ENCODE peak calls at places on chromosomes 4 and X, in five cellular contexts. One of them, this sample, is unnamed.

GRCh38 chrX:107135965-107136307 is 17.3 kb upstream of the RBM41 start:
- DNase-seq in HepG2: no peak
- DNase-seq in K562: no peak
- DNase-seq in SK-N-SH: no peak
- DNase-seq in GM12878: no peak
- DNase-seq in this sample: no peak

GRCh38 chrX:78140206-78140605 is 756 bp upstream of the TAF9B start:
- DNase-seq in HepG2: no peak
- DNase-seq in K562: no peak
- DNase-seq in SK-N-SH: no peak
- DNase-seq in GM12878: no peak
- DNase-seq in this sample: no peak

GRCh38 chrX:21683910-21684309 is 25.8 kb upstream of the KLHL34 start:
- DNase-seq in HepG2: no peak
- DNase-seq in K562: no peak
- DNase-seq in SK-N-SH: no peak
- DNase-seq in GM12878: no peak
- DNase-seq in this sample: no peak

GRCh38 chr4:20255823-20256222 is 4.1 kb downstream of the SLIT2 start:
- DNase-seq in HepG2: no peak
- DNase-seq in K562: no peak
- DNase-seq in SK-N-SH: no peak
- DNase-seq in GM12878: no peak
- DNase-seq in this sample: no peak

GRCh38 chr4:133152801-133153526 is 3.9 kb downstream of the PCDH10 start:
- DNase-seq in HepG2: no peak
- DNase-seq in K562: no peak
- DNase-seq in SK-N-SH: no peak
- DNase-seq in GM12878: no peak
- DNase-seq in this sample: no peak

GRCh38 chr4:4339504-4340085 is 47.3 kb upstream of the NSG1 start:
- DNase-seq in HepG2: no peak
- DNase-seq in K562: peak
- DNase-seq in SK-N-SH: no peak
- DNase-seq in GM12878: no peak
- DNase-seq in this sample: no peak

GRCh38 chr4:3136454-3136853 is 62.0 kb downstream of the HTT start:
- DNase-seq in HepG2: no peak
- DNase-seq in K562: no peak
- DNase-seq in SK-N-SH: no peak
- DNase-seq in GM12878: no peak
- DNase-seq in this sample: no peak

GRCh38 chr4:8102831-8103230 is 55.8 kb downstream of the ABLIM2 start:
- DNase-seq in HepG2: no peak
- DNase-seq in K562: no peak
- DNase-seq in SK-N-SH: no peak
- DNase-seq in GM12878: no peak
- DNase-seq in this sample: no peak

GRCh38 chrX:131262738-131263679 is 26.1 kb downstream of the IGSF1 start:
- DNase-seq in HepG2: peak
- DNase-seq in K562: peak
- DNase-seq in SK-N-SH: no peak
- DNase-seq in GM12878: no peak
- DNase-seq in this sample: peak

GRCh38 chrX:109475174-109475891 is 6.6 kb downstream of the GUCY2F start:
- DNase-seq in HepG2: peak
- DNase-seq in K562: peak
- DNase-seq in SK-N-SH: peak
- DNase-seq in GM12878: no peak
- DNase-seq in this sample: peak

GRCh38 chr4:182955411-182955810 is 38.2 kb upstream of the DCTD start:
- DNase-seq in HepG2: no peak
- DNase-seq in K562: no peak
- DNase-seq in SK-N-SH: no peak
- DNase-seq in GM12878: no peak
- DNase-seq in this sample: no peak

GRCh38 chr4:4662230-4662629 is 120.4 kb upstream of the STX18 start:
- DNase-seq in HepG2: no peak
- DNase-seq in K562: no peak
- DNase-seq in SK-N-SH: no peak
- DNase-seq in GM12878: no peak
- DNase-seq in this sample: no peak

GRCh38 chrX:120791013-120791643 is 84.5 kb downstream of the CT47B1 start:
- DNase-seq in HepG2: no peak
- DNase-seq in K562: no peak
- DNase-seq in SK-N-SH: no peak
- DNase-seq in GM12878: no peak
- DNase-seq in this sample: peak

GRCh38 chrX:80216086-80216485 is 201.5 kb downstream of the TBX22 start:
- DNase-seq in HepG2: no peak
- DNase-seq in K562: no peak
- DNase-seq in SK-N-SH: no peak
- DNase-seq in GM12878: no peak
- DNase-seq in this sample: peak

GRCh38 chrX:103846395-103846794 is 14.3 kb upstream of the RAB9B start:
- DNase-seq in HepG2: no peak
- DNase-seq in K562: no peak
- DNase-seq in SK-N-SH: no peak
- DNase-seq in GM12878: no peak
- DNase-seq in this sample: no peak

DNA sequence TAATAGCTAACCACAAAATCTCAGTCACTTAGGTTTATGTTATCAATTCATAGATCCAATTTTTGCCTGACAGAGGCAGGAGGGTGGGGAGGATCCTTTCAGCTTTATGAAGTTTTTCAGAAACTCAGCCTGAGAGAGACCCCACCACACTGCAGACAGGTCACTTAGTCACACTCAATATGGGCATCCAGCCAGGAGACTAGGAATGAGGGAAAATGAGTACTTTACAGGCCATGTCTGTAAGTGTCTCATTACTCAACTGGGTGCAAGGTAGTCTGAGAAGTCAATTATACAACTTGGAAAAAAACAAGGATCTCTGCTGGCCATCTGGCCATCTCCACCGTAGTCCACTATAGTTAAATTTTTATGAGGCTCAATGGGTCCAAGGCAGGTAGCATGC is 365.9 kb downstream of the INPP4B start:
- DNase-seq in HepG2: no peak
- DNase-seq in K562: no peak
- DNase-seq in SK-N-SH: no peak
- DNase-seq in GM12878: no peak
- DNase-seq in this sample: peak
- TF ChIP-seq CHD2 in HepG2: no peak
- TF ChIP-seq CHD2 in K562: no peak
- TF ChIP-seq CHD2 in SK-N-SH: no peak
- TF ChIP-seq CHD2 in GM12878: no peak
- TF ChIP-seq CHD2 in this sample: no peak

GRCh38 chr4:108100827-108101226 is 67.9 kb downstream of the LEF1 start:
- DNase-seq in HepG2: no peak
- DNase-seq in K562: no peak
- DNase-seq in SK-N-SH: no peak
- DNase-seq in GM12878: no peak
- DNase-seq in this sample: no peak
- TF ChIP-seq CHD2 in HepG2: no peak
- TF ChIP-seq CHD2 in K562: no peak
- TF ChIP-seq CHD2 in SK-N-SH: no peak
- TF ChIP-seq CHD2 in GM12878: no peak
- TF ChIP-seq CHD2 in this sample: no peak

DNA sequence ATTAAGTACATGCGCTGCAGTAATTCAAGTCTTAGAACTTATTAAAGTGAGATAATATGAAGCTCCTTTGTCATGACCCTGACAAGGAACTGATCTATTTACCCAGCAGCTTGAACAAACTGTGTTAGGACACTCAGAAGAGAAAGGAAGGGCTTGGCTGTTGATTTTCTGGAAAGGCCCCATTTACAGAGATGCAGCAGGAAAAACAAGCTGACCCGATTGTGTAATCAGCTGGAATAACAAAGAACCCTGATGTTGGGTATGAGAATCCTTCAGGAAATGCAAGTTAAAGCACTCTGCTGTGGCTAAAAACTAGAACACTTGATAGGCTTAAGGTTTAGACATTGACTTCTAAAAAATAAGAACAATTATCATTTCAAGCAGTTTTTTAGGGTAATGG is 64.8 kb downstream of the TBC1D9 start:
- DNase-seq in HepG2: peak
- DNase-seq in K562: no peak
- DNase-seq in SK-N-SH: no peak
- DNase-seq in GM12878: no peak
- DNase-seq in this sample: no peak
- TF ChIP-seq CHD2 in HepG2: no peak
- TF ChIP-seq CHD2 in K562: no peak
- TF ChIP-seq CHD2 in SK-N-SH: no peak
- TF ChIP-seq CHD2 in GM12878: no peak
- TF ChIP-seq CHD2 in this sample: no peak

GRCh38 chr4:99885063-99885664 is 9.1 kb downstream of the LAMTOR3 start:
- DNase-seq in HepG2: peak
- DNase-seq in K562: peak
- DNase-seq in SK-N-SH: peak
- DNase-seq in GM12878: no peak
- DNase-seq in this sample: peak
- TF ChIP-seq CHD2 in HepG2: no peak
- TF ChIP-seq CHD2 in K562: no peak
- TF ChIP-seq CHD2 in SK-N-SH: no peak
- TF ChIP-seq CHD2 in GM12878: no peak
- TF ChIP-seq CHD2 in this sample: no peak

GRCh38 chr4:123750044-123750443 is 353.4 kb downstream of the SPRY1 start:
- DNase-seq in HepG2: peak
- DNase-seq in K562: no peak
- DNase-seq in SK-N-SH: no peak
- DNase-seq in GM12878: no peak
- DNase-seq in this sample: no peak
- TF ChIP-seq CHD2 in HepG2: no peak
- TF ChIP-seq CHD2 in K562: no peak
- TF ChIP-seq CHD2 in SK-N-SH: no peak
- TF ChIP-seq CHD2 in GM12878: no peak
- TF ChIP-seq CHD2 in this sample: no peak

GRCh38 chrX:41707218-41707617 is 16.8 kb upstream of the GPR82 start:
- DNase-seq in HepG2: no peak
- DNase-seq in K562: no peak
- DNase-seq in SK-N-SH: no peak
- DNase-seq in GM12878: no peak
- DNase-seq in this sample: no peak

GRCh38 chrX:41705680-41706374 is 17.1 kb downstream of the GPR34 start:
- DNase-seq in HepG2: no peak
- DNase-seq in K562: no peak
- DNase-seq in SK-N-SH: no peak
- DNase-seq in GM12878: peak
- DNase-seq in this sample: no peak

GRCh38 chrX:41716217-41716616 is 7.8 kb upstream of the GPR82 start:
- DNase-seq in HepG2: no peak
- DNase-seq in K562: no peak
- DNase-seq in SK-N-SH: no peak
- DNase-seq in GM12878: no peak
- DNase-seq in this sample: no peak

GRCh38 chrX:41716767-41717473 is 7.1 kb upstream of the GPR82 start:
- DNase-seq in HepG2: no peak
- DNase-seq in K562: no peak
- DNase-seq in SK-N-SH: no peak
- DNase-seq in GM12878: no peak
- DNase-seq in this sample: no peak

GRCh38 chrX:41711021-41711667 is 12.8 kb upstream of the GPR82 start:
- DNase-seq in HepG2: no peak
- DNase-seq in K562: no peak
- DNase-seq in SK-N-SH: no peak
- DNase-seq in GM12878: no peak
- DNase-seq in this sample: no peak
- TF ChIP-seq CHD2 in HepG2: no peak
- TF ChIP-seq CHD2 in K562: no peak
- TF ChIP-seq CHD2 in SK-N-SH: no peak
- TF ChIP-seq CHD2 in GM12878: no peak
- TF ChIP-seq CHD2 in this sample: no peak

GRCh38 chr4:177937051-177937450 is 494.8 kb upstream of the AGA start:
- DNase-seq in HepG2: no peak
- DNase-seq in K562: no peak
- DNase-seq in SK-N-SH: no peak
- DNase-seq in GM12878: no peak
- DNase-seq in this sample: no peak

DNA sequence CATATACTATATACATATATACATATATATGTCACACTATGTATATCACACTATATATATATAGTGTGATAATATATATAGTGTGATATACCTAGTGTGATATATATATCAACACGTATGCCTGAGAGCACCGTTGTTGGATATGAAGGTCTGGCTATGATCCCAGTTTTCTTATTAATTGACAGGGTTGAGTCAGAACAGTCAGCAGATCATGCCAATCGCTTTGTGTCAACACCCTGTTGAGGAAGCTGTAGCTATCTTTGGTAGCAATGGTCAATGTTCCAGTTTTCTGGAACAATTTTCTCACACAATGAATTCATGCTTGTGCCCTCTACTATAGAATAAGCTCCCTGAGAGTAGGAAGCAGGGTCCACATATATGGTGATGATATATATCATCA is 496.0 kb upstream of the AGA start:
- DNase-seq in HepG2: no peak
- DNase-seq in K562: no peak
- DNase-seq in SK-N-SH: no peak
- DNase-seq in GM12878: no peak
- DNase-seq in this sample: no peak
- TF ChIP-seq CHD2 in HepG2: no peak
- TF ChIP-seq CHD2 in K562: no peak
- TF ChIP-seq CHD2 in SK-N-SH: no peak
- TF ChIP-seq CHD2 in GM12878: no peak
- TF ChIP-seq CHD2 in this sample: no peak

GRCh38 chr4:113434247-113434587 is 327.3 kb downstream of the CAMK2D start:
- DNase-seq in HepG2: peak
- DNase-seq in K562: no peak
- DNase-seq in SK-N-SH: no peak
- DNase-seq in GM12878: no peak
- DNase-seq in this sample: no peak

GRCh38 chr4:113433536-113434246 is 327.8 kb downstream of the CAMK2D start:
- DNase-seq in HepG2: no peak
- DNase-seq in K562: no peak
- DNase-seq in SK-N-SH: no peak
- DNase-seq in GM12878: no peak
- DNase-seq in this sample: no peak

GRCh38 chr4:113437124-113437523 is 324.4 kb downstream of the CAMK2D start:
- DNase-seq in HepG2: no peak
- DNase-seq in K562: no peak
- DNase-seq in SK-N-SH: no peak
- DNase-seq in GM12878: no peak
- DNase-seq in this sample: no peak

GRCh38 chr4:113436360-113436759 is 325.2 kb downstream of the CAMK2D start:
- DNase-seq in HepG2: no peak
- DNase-seq in K562: no peak
- DNase-seq in SK-N-SH: no peak
- DNase-seq in GM12878: no peak
- DNase-seq in this sample: no peak

GRCh38 chr4:113435893-113436292 is 325.6 kb downstream of the CAMK2D start:
- DNase-seq in HepG2: no peak
- DNase-seq in K562: no peak
- DNase-seq in SK-N-SH: no peak
- DNase-seq in GM12878: no peak
- DNase-seq in this sample: no peak
- TF ChIP-seq CHD2 in HepG2: no peak
- TF ChIP-seq CHD2 in K562: no peak
- TF ChIP-seq CHD2 in SK-N-SH: no peak
- TF ChIP-seq CHD2 in GM12878: no peak
- TF ChIP-seq CHD2 in this sample: no peak

This sample was measured in A549.